ENCODE peak calls at places on chromosomes 1 and 21, in four cellular contexts. B is K562, T is WTC11, E is HepG2. M is an unnamed sample.

GRCh38 chr1:206715552-206716518 is 31.1 kb downstream of the MAPKAPK2 start:
- DNase-seq in B (no peak), T (no peak), E (no peak), M (no peak)

GRCh38 chr1:189619682-189620332 is 857.9 kb downstream of the BRINP3 start:
- DNase-seq in B (no peak), T (no peak), E (peak), M (no peak)

GRCh38 chr1:52098139-52098871 is 42.2 kb downstream of the BTF3L4 start:
- DNase-seq in B (no peak), T (no peak), E (peak), M (no peak)

GRCh38 chr1:101360506-101360905 is 123.7 kb downstream of the S1PR1 start:
- DNase-seq in B (no peak), T (no peak), E (no peak), M (no peak)

GRCh38 chr1:243260221-243260880 is 4.5 kb downstream of the SDCCAG8 start:
- DNase-seq in B (no peak), T (no peak), E (no peak), M (no peak)

GRCh38 chr1:41536296-41536695 is 51.8 kb upstream of the EDN2 start:
- DNase-seq in B (no peak), T (no peak), E (no peak), M (no peak)

GRCh38 chr1:211479624-211480023 is 12.3 kb downstream of the RD3 start:
- DNase-seq in B (no peak), T (no peak), E (no peak), M (no peak)

GRCh38 chr1:222249261-222249660 is 298.6 kb downstream of the HHIPL2 start:
- DNase-seq in B (no peak), T (no peak), E (no peak), M (no peak)

GRCh38 chr21:43866659-43867331 is 1.8 kb downstream of the AGPAT3 start:
- DNase-seq in B (peak), T (no peak), E (peak), M (no peak)

GRCh38 chr1:24294757-24295371 is 24.3 kb upstream of the GRHL3 start:
- DNase-seq in B (no peak), T (no peak), E (no peak), M (no peak)

GRCh38 chr1:25748531-25749205 is 51.3 kb upstream of the SELENON start:
- DNase-seq in B (no peak), T (no peak), E (no peak), M (no peak)
- TF ChIP-seq ELF4 in B (no peak), T (no peak), E (no peak), M (no peak)

GRCh38 chr1:197972406-197972805 is 55.2 kb downstream of the LHX9 start:
- DNase-seq in B (no peak), T (no peak), E (no peak), M (no peak)
- TF ChIP-seq SP1 in B (no peak), T (no peak), E (no peak), M (no peak)

GRCh38 chr1:42944207-42944928 is 14.3 kb downstream of the SLC2A1 start:
- DNase-seq in B (no peak), T (no peak), E (no peak), M (no peak)
- TF ChIP-seq ELF4 in B (no peak), T (no peak), E (no peak), M (no peak)

GRCh38 chr1:185091480-185091879 is 46.1 kb downstream of the RNF2 start:
- DNase-seq in B (no peak), T (no peak), E (no peak), M (no peak)
- TF ChIP-seq SP1 in B (no peak), T (no peak), E (no peak), M (no peak)

DNA sequence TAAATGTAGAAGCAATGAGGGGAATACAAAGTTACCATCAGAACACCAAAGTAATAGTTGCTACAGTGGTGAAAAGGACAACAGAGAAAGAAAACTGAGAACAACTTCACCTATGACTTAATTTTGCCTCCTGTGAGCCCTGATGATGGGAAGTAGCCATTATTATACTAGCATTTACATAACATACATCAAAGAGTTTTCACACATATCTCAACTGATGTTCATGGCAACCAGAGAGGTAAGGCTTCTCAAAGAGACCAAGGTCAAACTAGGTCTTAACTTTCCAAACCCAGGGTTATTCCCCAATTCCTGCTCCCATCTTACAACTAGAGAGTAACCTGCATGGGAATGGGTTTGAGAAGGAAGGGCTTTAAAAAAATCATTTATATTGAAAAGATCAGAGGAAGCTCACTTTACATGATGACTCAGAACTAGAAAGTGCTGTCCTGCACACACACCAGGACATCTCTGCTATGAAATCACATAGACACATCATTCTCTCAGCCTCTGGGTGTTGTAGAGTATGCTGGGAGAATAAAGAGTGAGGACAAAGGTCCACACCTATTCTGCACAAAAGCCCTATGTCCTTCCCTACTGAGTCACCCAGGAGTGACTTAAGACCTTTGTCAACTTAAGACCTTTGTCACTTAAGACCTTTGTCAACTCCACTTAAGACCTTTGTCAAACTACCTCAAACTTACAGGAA is 179.7 kb downstream of the TNFSF18 start:
- DNase-seq in B (no peak), T (no peak), E (no peak), M (no peak)
- TF ChIP-seq ELF4 in B (no peak), T (no peak), E (no peak), M (no peak)

GRCh38 chr1:45410850-45411509 is 70.7 kb upstream of the MUTYH start:
- DNase-seq in B (no peak), T (no peak), E (no peak), M (no peak)

GRCh38 chr1:45414746-45415145 is 74.5 kb upstream of the MUTYH start:
- DNase-seq in B (no peak), T (no peak), E (no peak), M (no peak)

GRCh38 chr1:45411510-45411899 is 71.3 kb upstream of the MUTYH start:
- DNase-seq in B (no peak), T (no peak), E (peak), M (no peak)

GRCh38 chr1:45409243-45409642 is 69.0 kb upstream of the MUTYH start:
- DNase-seq in B (no peak), T (no peak), E (no peak), M (no peak)

DNA sequence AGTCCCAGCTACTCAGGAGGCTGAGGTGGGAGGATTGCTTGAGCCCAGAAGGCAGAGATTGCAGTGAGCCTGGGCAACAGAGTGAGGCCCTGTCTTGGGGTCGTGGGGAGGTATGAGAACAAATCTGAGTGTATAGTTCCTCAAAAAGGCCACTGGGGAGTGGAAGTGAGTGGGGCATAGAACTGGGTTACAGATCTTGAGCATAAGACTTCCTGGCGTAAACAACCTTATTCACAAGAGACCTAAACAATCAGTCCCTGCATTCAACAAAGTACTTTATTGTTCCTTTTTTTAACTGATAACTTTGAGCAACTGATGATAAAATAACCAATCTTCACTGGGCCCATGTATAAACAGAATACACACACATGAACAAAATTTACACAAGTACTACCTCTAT is 72.7 kb upstream of the MUTYH start:
- DNase-seq in B (no peak), T (no peak), E (no peak), M (no peak)
- TF ChIP-seq SP1 in B (no peak), T (no peak), E (no peak), M (no peak)

GRCh38 chr1:175845371-175845770 is 102.0 kb upstream of the TNR start:
- DNase-seq in B (no peak), T (no peak), E (no peak), M (no peak)
- TF ChIP-seq ELF4 in B (no peak), T (no peak), E (no peak), M (no peak)

GRCh38 chr1:113854234-113854633 is 17.3 kb downstream of the PTPN22 start:
- DNase-seq in B (no peak), T (no peak), E (no peak), M (no peak)

GRCh38 chr1:113850127-113850796 is 21.2 kb downstream of the PTPN22 start:
- DNase-seq in B (no peak), T (no peak), E (no peak), M (no peak)

GRCh38 chr1:113846391-113847035 is 25.0 kb downstream of the PTPN22 start:
- DNase-seq in B (no peak), T (no peak), E (no peak), M (no peak)

GRCh38 chr1:113849072-113849471 is 22.4 kb downstream of the PTPN22 start:
- DNase-seq in B (no peak), T (no peak), E (no peak), M (no peak)
- TF ChIP-seq SP1 in B (no peak), T (no peak), E (no peak), M (no peak)

GRCh38 chr1:173099166-173099565 is 48.4 kb upstream of the TNFSF18 start:
- DNase-seq in B (no peak), T (no peak), E (no peak), M (no peak)
- TF ChIP-seq ELF4 in B (no peak), T (no peak), E (no peak), M (no peak)